ENCODE peak calls at places on chromosome 9, in six cellular contexts. P, V, E, S, U and G are unnamed samples.

GRCh38 chr9:116594552-116594951 is 92.6 kb upstream of the TRIM32 start:
- DNase-seq in P (no peak), V (peak; percentile 14), E (peak; percentile 91), S (peak; percentile 51), U (no peak), G (peak; percentile 74)

GRCh38 chr9:38445154-38446043 is 21.1 kb upstream of the IGFBPL1 start:
- DNase-seq in P (no peak), V (no peak), E (no peak), S (no peak), U (no peak), G (no peak)

GRCh38 chr9:128503870-128504269 is 649 bp upstream of the GLE1 start:
- DNase-seq in P (no peak), V (no peak), E (no peak), S (no peak), U (peak; percentile 32), G (peak; percentile 11)

GRCh38 chr9:126386088-126386487 is 59.5 kb downstream of the MVB12B start:
- DNase-seq in P (peak; percentile 36), V (peak; percentile 21), E (no peak), S (no peak), U (peak; percentile 53), G (no peak)

GRCh38 chr9:129591916-129592315 is 29.0 kb downstream of the C9orf50 start:
- DNase-seq in P (no peak), V (no peak), E (no peak), S (no peak), U (no peak), G (no peak)

GRCh38 chr9:13621871-13622564 is 342.5 kb upstream of the MPDZ start:
- DNase-seq in P (no peak), V (no peak), E (no peak), S (no peak), U (no peak), G (no peak)

GRCh38 chr9:127887792-127888191 is 10.3 kb upstream of the AK1 start:
- DNase-seq in P (no peak), V (no peak), E (no peak), S (no peak), U (no peak), G (no peak)

GRCh38 chr9:114487607-114488300 is 17.5 kb downstream of the WHRN start:
- DNase-seq in P (peak; percentile 74), V (peak; percentile 67), E (peak; percentile 70), S (no peak), U (peak; percentile 86), G (peak; percentile 51)

GRCh38 chr9:123753669-123754307 is 176.1 kb downstream of the DENND1A start:
- DNase-seq in P (no peak), V (no peak), E (no peak), S (no peak), U (no peak), G (no peak)

GRCh38 chr9:38022203-38022602 is 46.8 kb downstream of the SHB start:
- DNase-seq in P (no peak), V (no peak), E (no peak), S (no peak), U (no peak), G (no peak)

GRCh38 chr9:128628471-128629048 is 28.1 kb downstream of the DYNC2I2 start:
- DNase-seq in P (no peak), V (no peak), E (peak; percentile 43), S (no peak), U (peak; percentile 60), G (peak; percentile 81)

GRCh38 chr9:37241340-37241739 is 121.0 kb downstream of the ZCCHC7 start:
- DNase-seq in P (no peak), V (no peak), E (no peak), S (no peak), U (no peak), G (no peak)

GRCh38 chr9:21616082-21616778 is 134.1 kb upstream of the IFNE start:
- DNase-seq in P (no peak), V (peak; percentile 54), E (peak; percentile 92), S (peak; percentile 95), U (no peak), G (peak; percentile 100)

GRCh38 chr9:75974006-75974766 is 83.7 kb downstream of the PCSK5 start:
- DNase-seq in P (no peak), V (no peak), E (peak; percentile 44), S (no peak), U (no peak), G (peak; percentile 19)

GRCh38 chr9:75184471-75184870 is 96.2 kb downstream of the OSTF1 start:
- DNase-seq in P (no peak), V (no peak), E (no peak), S (no peak), U (no peak), G (no peak)